ENCODE peak calls at places on chromosomes 13 and 19, in nine cellular contexts. O, A, H, B, W, I, Y, F and P are unnamed samples.

GRCh38 chr19:43362179-43362578 is 8.7 kb downstream of the CD177 start:
- DNase-seq in O (no peak), A (no peak), H (peak; percentile 64), B (no peak), W (no peak), I (no peak), Y (no peak), F (no peak), P (no peak)

GRCh38 chr19:29855771-29856510 is 44.1 kb downstream of the CCNE1 start:
- DNase-seq in O (no peak), A (no peak), H (no peak), B (no peak), W (no peak), I (no peak), Y (no peak), F (no peak), P (no peak)

GRCh38 chr13:43787998-43788397 is 1.2 kb upstream of the ENOX1 start:
- DNase-seq in O (peak; percentile 27), A (no peak), H (peak; percentile 52), B (no peak), W (no peak), I (no peak), Y (peak; percentile 38), F (no peak), P (peak; percentile 68)

GRCh38 chr13:72694314-72694713 is 33.1 kb downstream of the MZT1 start:
- DNase-seq in O (no peak), A (no peak), H (no peak), B (no peak), W (no peak), I (no peak), Y (no peak), F (no peak), P (no peak)

GRCh38 chr19:8721334-8721733 is at the start of gene OR2Z1:
- DNase-seq in O (no peak), A (no peak), H (no peak), B (no peak), W (no peak), I (no peak), Y (no peak), F (no peak), P (no peak)

GRCh38 chr13:109869312-109870237 is 83.2 kb upstream of the IRS2 start:
- DNase-seq in O (peak; percentile 71), A (no peak), H (peak; percentile 44), B (no peak), W (no peak), I (peak; percentile 88), Y (no peak), F (peak; percentile 35), P (no peak)

GRCh38 chr13:66887088-66887487 is 343.0 kb downstream of the PCDH9 start:
- DNase-seq in O (no peak), A (no peak), H (peak; percentile 57), B (no peak), W (no peak), I (no peak), Y (no peak), F (no peak), P (no peak)

GRCh38 chr13:101967216-101967615 is 434.6 kb downstream of the FGF14 start:
- DNase-seq in O (no peak), A (no peak), H (no peak), B (no peak), W (no peak), I (no peak), Y (no peak), F (no peak), P (no peak)

GRCh38 chr19:31436121-31436776 is 87.0 kb upstream of the TSHZ3 start:
- DNase-seq in O (no peak), A (no peak), H (peak; percentile 24), B (no peak), W (no peak), I (no peak), Y (no peak), F (no peak), P (no peak)

DNA sequence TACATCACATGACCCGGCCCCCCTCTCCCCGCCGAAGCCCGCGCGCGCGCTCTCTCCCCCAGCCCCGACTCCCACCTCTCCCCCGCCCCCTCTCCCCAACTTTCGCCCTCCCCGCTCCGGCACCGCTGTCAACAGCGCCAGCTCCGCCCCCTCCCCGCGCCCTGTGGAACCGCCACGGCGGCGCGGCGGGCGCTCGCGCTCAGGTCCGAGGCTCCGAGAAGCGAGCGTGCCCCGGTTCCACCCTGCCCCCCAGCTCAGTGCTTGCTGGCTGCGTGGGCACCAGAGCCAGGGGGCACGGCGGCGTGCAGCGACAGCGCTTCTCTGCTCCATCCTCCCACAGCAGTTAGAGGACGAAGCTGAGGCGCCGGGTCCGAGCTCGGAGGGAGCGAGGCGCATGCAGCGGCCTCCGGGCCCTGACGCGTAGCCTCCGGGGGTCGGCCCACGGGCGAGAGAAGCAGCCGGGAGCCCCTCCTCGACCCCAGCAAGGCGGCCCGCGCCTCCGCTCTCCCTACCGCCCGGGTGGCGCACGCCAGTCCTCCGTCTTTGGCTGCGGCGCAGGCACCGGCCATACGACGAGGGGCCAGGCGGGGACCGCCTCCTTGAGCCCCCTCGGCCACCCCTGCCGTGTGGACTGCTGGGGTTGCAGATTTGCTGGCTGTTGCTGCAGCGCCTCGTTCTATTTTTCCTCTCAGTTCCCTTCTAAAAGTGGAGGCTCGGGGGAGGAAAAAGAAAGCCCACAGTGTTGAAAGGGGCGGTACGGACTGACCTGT is 109.5 kb downstream of the KCNRG start:
- DNase-seq in O (peak; percentile 98), A (peak; percentile 98), H (peak; percentile 56), B (peak; percentile 33), W (peak; percentile 95), I (no peak), Y (peak; percentile 78), F (no peak), P (peak; percentile 98)
- H3K4me1 ChIP-seq in O (no peaks in the 10 kb centered on the region), A (peaks cover 67% of the 10 kb centered on the region), H (peaks cover 7% of the 10 kb centered on the region), B (peaks cover 33% of the 10 kb centered on the region), W (peaks cover 32% of the 10 kb centered on the region), I (peaks cover 18% of the 10 kb centered on the region), Y (peaks cover 11% of the 10 kb centered on the region), F (no peaks in the 10 kb centered on the region), P (peaks cover 20% of the 10 kb centered on the region)

GRCh38 chr13:94305463-94305862 is 174.0 kb downstream of the DCT start:
- DNase-seq in O (no peak), A (no peak), H (peak; percentile 90), B (no peak), W (no peak), I (no peak), Y (no peak), F (no peak), P (no peak)
- H3K4me3 ChIP-seq in O (no peak overlapping the region), A (no peak overlapping the region), H (no peak overlapping the region), B (no peak overlapping the region), W (no peak overlapping the region), I (no peak overlapping the region), Y (no peak overlapping the region), F (no peak overlapping the region), P (no peak overlapping the region)

GRCh38 chr19:2187164-2187563 is 23.4 kb downstream of the DOT1L start:
- DNase-seq in O (no peak), A (no peak), H (no peak), B (no peak), W (no peak), I (no peak), Y (no peak), F (no peak), P (no peak)
- H3K4me1 ChIP-seq in O (peaks cover 17% of the 10 kb centered on the region), A (no peaks in the 10 kb centered on the region), H (peaks cover 24% of the 10 kb centered on the region), B (no peaks in the 10 kb centered on the region), W (no peaks in the 10 kb centered on the region), I (no peaks in the 10 kb centered on the region), Y (peaks cover 12% of the 10 kb centered on the region), F (peaks cover 13% of the 10 kb centered on the region), P (no peaks in the 10 kb centered on the region)

GRCh38 chr13:99000137-99000536 is 22.3 kb upstream of the DOCK9 start:
- DNase-seq in O (no peak), A (no peak), H (no peak), B (no peak), W (no peak), I (no peak), Y (no peak), F (no peak), P (no peak)

GRCh38 chr13:98997738-98998641 is 20.1 kb upstream of the DOCK9 start:
- DNase-seq in O (no peak), A (peak; percentile 49), H (no peak), B (no peak), W (no peak), I (peak; percentile 25), Y (no peak), F (no peak), P (no peak)

GRCh38 chr13:98998831-98999634 is 21.2 kb upstream of the DOCK9 start:
- DNase-seq in O (no peak), A (peak; percentile 68), H (no peak), B (no peak), W (no peak), I (no peak), Y (no peak), F (no peak), P (no peak)

GRCh38 chr13:98997051-98997730 is 19.3 kb upstream of the DOCK9 start:
- DNase-seq in O (no peak), A (no peak), H (no peak), B (no peak), W (no peak), I (no peak), Y (no peak), F (no peak), P (no peak)

GRCh38 chr13:98999635-98999952 is 21.7 kb upstream of the DOCK9 start:
- DNase-seq in O (no peak), A (no peak), H (peak; percentile 19), B (no peak), W (no peak), I (no peak), Y (no peak), F (no peak), P (no peak)
- H3K4me3 ChIP-seq in O (no peak overlapping the region), A (no peak overlapping the region), H (no peak overlapping the region), B (no peak overlapping the region), W (no peak overlapping the region), I (no peak overlapping the region), Y (no peak overlapping the region), F (no peak overlapping the region), P (no peak overlapping the region)

GRCh38 chr13:112509190-112509589 is 78.8 kb downstream of the TUBGCP3 start:
- DNase-seq in O (no peak), A (no peak), H (no peak), B (no peak), W (no peak), I (no peak), Y (no peak), F (no peak), P (no peak)

GRCh38 chr13:112516218-112516617 is 71.7 kb downstream of the TUBGCP3 start:
- DNase-seq in O (no peak), A (no peak), H (no peak), B (no peak), W (no peak), I (no peak), Y (no peak), F (no peak), P (no peak)

GRCh38 chr13:112510002-112510780 is 77.8 kb downstream of the TUBGCP3 start:
- DNase-seq in O (no peak), A (no peak), H (peak; percentile 71), B (peak; percentile 52), W (no peak), I (peak; percentile 14), Y (peak; percentile 62), F (no peak), P (peak; percentile 53)

GRCh38 chr13:112510987-112511715 is 76.8 kb downstream of the TUBGCP3 start:
- DNase-seq in O (no peak), A (no peak), H (no peak), B (no peak), W (no peak), I (no peak), Y (no peak), F (no peak), P (no peak)

GRCh38 chr13:112513761-112514160 is 74.2 kb downstream of the TUBGCP3 start:
- DNase-seq in O (no peak), A (no peak), H (no peak), B (no peak), W (no peak), I (no peak), Y (no peak), F (no peak), P (no peak)
- H3K4me1 ChIP-seq in O (no peaks in the 10 kb centered on the region), A (no peaks in the 10 kb centered on the region), H (no peaks in the 10 kb centered on the region), B (no peaks in the 10 kb centered on the region), W (no peaks in the 10 kb centered on the region), I (no peaks in the 10 kb centered on the region), Y (no peaks in the 10 kb centered on the region), F (no peaks in the 10 kb centered on the region), P (no peaks in the 10 kb centered on the region)